ENCODE peak calls at places on chromosomes 6 and 20, in five cellular contexts. N, Y, P, J and C are unnamed samples.

GRCh38 chr20:59954718-59955117 is 3.5 kb upstream of the CDH26 start:
- DNase-seq in N (no peak), Y (no peak), P (no peak), J (no peak), C (no peak)

GRCh38 chr20:60138263-60139127 is 180.3 kb downstream of the CDH26 start:
- DNase-seq in N (peak), Y (peak), P (no peak), J (no peak), C (peak)

GRCh38 chr6:121666809-121667208 is 231.4 kb downstream of the GJA1 start:
- DNase-seq in N (peak), Y (no peak), P (no peak), J (peak), C (no peak)

GRCh38 chr6:70764706-70765105 is 97.0 kb downstream of the SMAP1 start:
- DNase-seq in N (no peak), Y (no peak), P (no peak), J (no peak), C (no peak)

GRCh38 chr6:65191412-65191811 is 515.6 kb downstream of the EYS start:
- DNase-seq in N (no peak), Y (no peak), P (no peak), J (no peak), C (no peak)

GRCh38 chr6:150142304-150142656 is 564 bp upstream of the PPP1R14C start:
- DNase-seq in N (peak), Y (no peak), P (no peak), J (no peak), C (no peak)

GRCh38 chr6:42790549-42791181 is 8.8 kb downstream of the BICRAL start:
- DNase-seq in N (no peak), Y (no peak), P (peak), J (no peak), C (no peak)

GRCh38 chr6:155273438-155273837 is 9.6 kb downstream of the CLDN20 start:
- DNase-seq in N (peak), Y (no peak), P (no peak), J (peak), C (no peak)

GRCh38 chr6:87574237-87574636 is 15.6 kb downstream of the RARS2 start:
- DNase-seq in N (no peak), Y (no peak), P (no peak), J (no peak), C (no peak)

GRCh38 chr6:43768983-43769525 is 957 bp upstream of the VEGFA start:
- DNase-seq in N (peak), Y (peak), P (no peak), J (no peak), C (no peak)

GRCh38 chr6:163412345-163412744 is 2.2 kb upstream of the QKI start:
- DNase-seq in N (no peak), Y (no peak), P (no peak), J (peak), C (no peak)

GRCh38 chr20:22805219-22805618 is 220.8 kb upstream of the FOXA2 start:
- DNase-seq in N (peak), Y (no peak), P (no peak), J (peak), C (no peak)

GRCh38 chr6:5513393-5513792 is 252.1 kb downstream of the FARS2 start:
- DNase-seq in N (no peak), Y (no peak), P (no peak), J (no peak), C (no peak)